ENCODE peak calls at places on chromosomes 3 and 15, in nine cellular contexts. O, N, B, P, D, W, A, M and Y are unnamed samples.
A peak's percentile ranks its signal among the peaks of the same experiment; 100 is the strongest.

GRCh38 chr15:65619636-65620290 is 2.0 kb upstream of the SLC24A1 start:
- DNase-seq in W (no peak), O (no peak), D (no peak), B (no peak), A (no peak), M (no peak), N (no peak), P (no peak), Y (no peak)

GRCh38 chr15:52243697-52244555 is 51.7 kb downstream of the MYO5C start:
- DNase-seq in P (no peak), M (no peak), N (no peak), W (no peak), A (no peak), O (no peak), B (no peak), D (no peak), Y (no peak)

GRCh38 chr3:184752361-184752760 is 40.5 kb upstream of the MAGEF1 start:
- DNase-seq in D (no peak), O (no peak), A (no peak), N (no peak), M (no peak), W (no peak), P (no peak), B (no peak), Y (no peak)

GRCh38 chr15:84979651-84980050 is 2.0 kb upstream of the PDE8A start:
- DNase-seq in B (peak; percentile 33), D (no peak), M (no peak), O (peak; percentile 70), P (no peak), A (peak; percentile 36), W (no peak), N (peak; percentile 55), Y (no peak)

GRCh38 chr3:123098411-123099330 is 31.8 kb downstream of the PDIA5 start:
- DNase-seq in N (peak; percentile 43), A (peak; percentile 44), W (no peak), M (no peak), O (no peak), P (no peak), B (no peak), D (no peak), Y (no peak)

GRCh38 chr3:53748512-53749271 is 97.5 kb downstream of the CHDH start:
- DNase-seq in B (no peak), O (no peak), D (no peak), P (peak; percentile 79), N (no peak), M (no peak), W (no peak), A (no peak), Y (peak; percentile 77)

GRCh38 chr3:151345854-151346253 is 16.5 kb upstream of the P2RY13 start:
- DNase-seq in D (no peak), M (no peak), N (no peak), O (no peak), A (peak; percentile 9), P (no peak), W (peak; percentile 38), B (no peak), Y (no peak)

GRCh38 chr3:124860599-124860998 is 26.6 kb downstream of the ITGB5 start:
- DNase-seq in O (no peak), N (peak; percentile 44), M (no peak), D (no peak), A (peak; percentile 58), P (no peak), B (peak; percentile 48), W (peak; percentile 86), Y (no peak)

GRCh38 chr3:23086366-23086765 is 116.8 kb upstream of the UBE2E2 start:
- DNase-seq in M (no peak), D (no peak), B (no peak), O (no peak), A (no peak), W (no peak), P (no peak), N (no peak), Y (no peak)

GRCh38 chr15:73078722-73079121 is 26.5 kb downstream of the NEO1 start:
- DNase-seq in P (no peak), W (peak; percentile 27), O (no peak), M (no peak), D (no peak), B (no peak), N (peak; percentile 60), A (peak; percentile 30), Y (no peak)

GRCh38 chr15:101660005-101660404 is 7.8 kb upstream of the TM2D3 start:
- DNase-seq in A (no peak), M (no peak), O (no peak), N (no peak), D (no peak), W (no peak), B (no peak), P (no peak), Y (no peak)

GRCh38 chr15:101669744-101670143 is 17.6 kb upstream of the TM2D3 start:
- DNase-seq in O (no peak), D (no peak), A (no peak), N (no peak), W (no peak), M (no peak), P (no peak), B (no peak), Y (no peak)

GRCh38 chr15:101662203-101662602 is 10.0 kb upstream of the TM2D3 start:
- DNase-seq in B (no peak), P (no peak), O (no peak), M (no peak), N (no peak), W (no peak), D (no peak), A (no peak), Y (no peak)

DNA sequence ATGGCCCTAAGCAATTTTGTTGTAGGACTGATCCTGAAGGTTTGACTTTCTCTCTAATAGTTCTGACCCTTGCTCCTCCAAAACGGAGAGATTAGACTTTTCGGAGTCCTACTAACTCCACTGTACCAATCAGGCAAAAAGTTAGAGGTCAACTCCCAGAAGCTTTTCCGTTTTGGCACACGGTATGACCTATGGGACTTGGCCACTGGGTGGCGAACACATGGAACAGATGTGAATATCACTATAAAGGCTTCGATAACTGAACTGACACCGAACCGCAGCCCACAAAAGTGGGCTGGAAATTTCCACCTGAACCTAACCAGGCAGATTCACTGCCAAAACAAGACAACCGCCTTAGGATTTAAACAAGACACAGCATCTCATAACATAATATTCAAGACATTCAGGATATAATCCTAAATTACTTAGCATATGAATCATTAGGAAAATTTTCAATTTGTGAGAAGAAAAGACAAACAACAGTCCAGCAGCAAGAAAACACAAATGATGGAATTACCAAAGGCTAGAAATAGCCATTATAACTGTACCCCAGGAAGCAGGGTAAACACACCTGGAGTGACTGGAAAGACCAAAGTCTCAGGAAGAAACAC is 12.2 kb upstream of the TM2D3 start:
- DNase-seq in B (no peak), N (no peak), P (no peak), W (no peak), M (no peak), D (no peak), A (no peak), O (peak; percentile 53), Y (no peak)
- TF ChIP-seq CTCF in B (peak; percentile 49), N (no peak), P (no peak), W (peak; percentile 29), M (peak; percentile 16), D (no peak), A (no peak), O (peak; percentile 47), Y (peak; percentile 16)

GRCh38 chr3:128745742-128746141 is 19.8 kb downstream of the RAB7A start:
- DNase-seq in N (no peak), A (no peak), D (no peak), B (no peak), O (no peak), P (no peak), M (no peak), W (no peak), Y (no peak)
- TF ChIP-seq CTCF in N (no peak), A (no peak), D (no peak), B (no peak), O (no peak), P (no peak), M (no peak), W (no peak), Y (no peak)

GRCh38 chr15:45187578-45187893 is 230 bp downstream of the SHF start:
- DNase-seq in M (no peak), D (no peak), A (no peak), O (no peak), W (no peak), N (no peak), P (no peak), B (no peak), Y (no peak)
- TF ChIP-seq CTCF in M (no peak), D (no peak), A (no peak), O (no peak), W (no peak), N (no peak), P (no peak), B (no peak), Y (no peak)

GRCh38 chr3:74149466-74149865 is 465.0 kb downstream of the CNTN3 start:
- DNase-seq in A (no peak), O (no peak), W (no peak), P (no peak), M (no peak), B (no peak), D (no peak), N (no peak), Y (no peak)
- TF ChIP-seq CTCF in A (no peak), O (no peak), W (no peak), P (no peak), M (no peak), B (no peak), D (no peak), N (no peak), Y (no peak)

DNA sequence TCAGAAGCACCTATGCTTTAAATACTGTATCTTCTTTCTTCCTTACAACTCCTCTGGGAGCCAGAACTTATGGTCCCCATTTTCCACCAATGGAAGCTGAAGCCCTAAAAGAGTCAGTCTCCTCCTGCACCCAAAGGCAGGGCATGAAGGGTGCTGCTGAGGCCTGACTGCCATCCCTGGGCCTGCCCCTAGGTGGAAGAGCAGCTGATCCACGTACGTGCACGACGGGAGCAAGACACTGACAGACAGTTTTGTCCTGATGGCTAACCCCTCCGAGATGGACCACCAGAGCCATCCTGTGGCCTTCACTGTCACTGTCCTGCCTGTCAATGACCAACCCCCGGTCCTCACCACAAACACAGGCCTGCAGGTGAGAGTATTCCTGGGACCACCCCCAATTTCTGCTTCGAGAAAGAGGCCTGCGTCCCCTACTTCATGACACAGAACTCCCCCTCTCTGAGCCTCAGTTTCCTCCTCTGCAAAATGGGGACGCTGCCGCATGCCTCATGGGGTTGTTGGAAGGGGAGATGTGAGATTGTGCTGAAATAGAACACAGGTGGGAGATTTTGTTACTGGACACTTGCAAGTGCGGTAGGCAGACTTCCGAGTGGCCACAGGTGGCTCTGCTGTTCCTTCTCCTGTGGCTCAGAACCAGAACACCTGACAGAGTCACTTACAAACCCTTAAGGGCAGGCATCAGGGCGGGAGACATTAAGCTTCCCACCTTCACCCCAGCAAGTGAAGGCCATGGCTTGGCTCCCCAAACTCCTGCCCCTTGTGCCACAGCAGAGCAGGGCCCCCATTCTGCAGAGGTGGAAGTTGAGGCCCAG is 175.4 kb downstream of the TBC1D2B start:
- DNase-seq in P (no peak), B (no peak), W (no peak), O (peak; percentile 27), M (no peak), N (no peak), A (no peak), D (no peak), Y (no peak)
- TF ChIP-seq CTCF in P (no peak), B (no peak), W (no peak), O (no peak), M (no peak), N (no peak), A (no peak), D (peak; percentile 44), Y (no peak)

GRCh38 chr3:42572278-42572677 is 9.5 kb downstream of the SEC22C start:
- DNase-seq in O (peak; percentile 75), A (peak; percentile 30), D (no peak), W (no peak), B (no peak), P (peak; percentile 32), M (peak; percentile 45), N (peak; percentile 43), Y (no peak)
- TF ChIP-seq CTCF in O (peak; percentile 88), A (no peak), D (no peak), W (peak; percentile 70), B (peak; percentile 55), P (peak; percentile 57), M (peak; percentile 66), N (no peak), Y (peak; percentile 47)